ENCODE peak calls at places on chromosomes 11 and 22, in ten cellular contexts. One of them, this sample, is unnamed.

GRCh38 chr22:45868586-45869443 is 108.1 kb downstream of the WNT7B start:
- DNase-seq in stimulated activated CD4-positive, alpha-beta T cell treated with anti-CD3 and anti-CD28 coated beads, Interleukin-1b, Interleukin-23, amount 100 ng/mL, for 24 hours: no peak
- DNase-seq in activated naive CD8-positive, alpha-beta T cell treated with anti-CD3 and anti-CD28 coated beads, Interleukin-2, amount 50 U/mL, for 24 hours: no peak
- DNase-seq in T47D: no peak
- DNase-seq in fibroblast of lung: no peak
- DNase-seq in HTR-8/SVneo: no peak
- DNase-seq in GM19239: no peak
- DNase-seq in iPS DF 6.9: no peak
- DNase-seq in T1000: no peak
- DNase-seq in ELR: no peak
- DNase-seq in this sample: peak

GRCh38 chr11:116643521-116643920 is 129.3 kb downstream of the BUD13 start:
- DNase-seq in stimulated activated CD4-positive, alpha-beta T cell treated with anti-CD3 and anti-CD28 coated beads, Interleukin-1b, Interleukin-23, amount 100 ng/mL, for 24 hours: no peak
- DNase-seq in activated naive CD8-positive, alpha-beta T cell treated with anti-CD3 and anti-CD28 coated beads, Interleukin-2, amount 50 U/mL, for 24 hours: no peak
- DNase-seq in T47D: no peak
- DNase-seq in fibroblast of lung: no peak
- DNase-seq in HTR-8/SVneo: no peak
- DNase-seq in GM19239: no peak
- DNase-seq in iPS DF 6.9: no peak
- DNase-seq in T1000: no peak
- DNase-seq in ELR: no peak
- DNase-seq in this sample: no peak

GRCh38 chr22:43996170-43996980 is 27.7 kb upstream of the PARVB start:
- DNase-seq in stimulated activated CD4-positive, alpha-beta T cell treated with anti-CD3 and anti-CD28 coated beads, Interleukin-1b, Interleukin-23, amount 100 ng/mL, for 24 hours: peak
- DNase-seq in activated naive CD8-positive, alpha-beta T cell treated with anti-CD3 and anti-CD28 coated beads, Interleukin-2, amount 50 U/mL, for 24 hours: peak
- DNase-seq in T47D: no peak
- DNase-seq in fibroblast of lung: no peak
- DNase-seq in HTR-8/SVneo: no peak
- DNase-seq in GM19239: peak
- DNase-seq in iPS DF 6.9: no peak
- DNase-seq in T1000: no peak
- DNase-seq in ELR: no peak
- DNase-seq in this sample: peak

GRCh38 chr11:94511932-94512781 is at the start of gene C11orf97:
- DNase-seq in stimulated activated CD4-positive, alpha-beta T cell treated with anti-CD3 and anti-CD28 coated beads, Interleukin-1b, Interleukin-23, amount 100 ng/mL, for 24 hours: peak
- DNase-seq in activated naive CD8-positive, alpha-beta T cell treated with anti-CD3 and anti-CD28 coated beads, Interleukin-2, amount 50 U/mL, for 24 hours: peak
- DNase-seq in T47D: peak
- DNase-seq in fibroblast of lung: peak
- DNase-seq in HTR-8/SVneo: peak
- DNase-seq in GM19239: peak
- DNase-seq in iPS DF 6.9: no peak
- DNase-seq in T1000: no peak
- DNase-seq in ELR: peak
- DNase-seq in this sample: peak

GRCh38 chr11:131511794-131512193 is 141.4 kb downstream of the NTM start:
- DNase-seq in stimulated activated CD4-positive, alpha-beta T cell treated with anti-CD3 and anti-CD28 coated beads, Interleukin-1b, Interleukin-23, amount 100 ng/mL, for 24 hours: no peak
- DNase-seq in activated naive CD8-positive, alpha-beta T cell treated with anti-CD3 and anti-CD28 coated beads, Interleukin-2, amount 50 U/mL, for 24 hours: peak
- DNase-seq in T47D: no peak
- DNase-seq in fibroblast of lung: no peak
- DNase-seq in HTR-8/SVneo: no peak
- DNase-seq in GM19239: peak
- DNase-seq in iPS DF 6.9: peak
- DNase-seq in T1000: no peak
- DNase-seq in ELR: peak
- DNase-seq in this sample: peak

GRCh38 chr11:85115798-85116197 is 511.3 kb downstream of the DLG2 start:
- DNase-seq in stimulated activated CD4-positive, alpha-beta T cell treated with anti-CD3 and anti-CD28 coated beads, Interleukin-1b, Interleukin-23, amount 100 ng/mL, for 24 hours: no peak
- DNase-seq in activated naive CD8-positive, alpha-beta T cell treated with anti-CD3 and anti-CD28 coated beads, Interleukin-2, amount 50 U/mL, for 24 hours: no peak
- DNase-seq in T47D: no peak
- DNase-seq in fibroblast of lung: peak
- DNase-seq in HTR-8/SVneo: no peak
- DNase-seq in GM19239: no peak
- DNase-seq in iPS DF 6.9: no peak
- DNase-seq in T1000: no peak
- DNase-seq in ELR: peak
- DNase-seq in this sample: no peak

GRCh38 chr11:99693941-99694492 is 673.3 kb downstream of the CNTN5 start:
- DNase-seq in stimulated activated CD4-positive, alpha-beta T cell treated with anti-CD3 and anti-CD28 coated beads, Interleukin-1b, Interleukin-23, amount 100 ng/mL, for 24 hours: no peak
- DNase-seq in activated naive CD8-positive, alpha-beta T cell treated with anti-CD3 and anti-CD28 coated beads, Interleukin-2, amount 50 U/mL, for 24 hours: no peak
- DNase-seq in T47D: no peak
- DNase-seq in fibroblast of lung: peak
- DNase-seq in HTR-8/SVneo: peak
- DNase-seq in GM19239: no peak
- DNase-seq in iPS DF 6.9: no peak
- DNase-seq in T1000: no peak
- DNase-seq in ELR: peak
- DNase-seq in this sample: no peak

GRCh38 chr11:118056806-118057205 is 20.1 kb upstream of the TMPRSS4 start:
- DNase-seq in stimulated activated CD4-positive, alpha-beta T cell treated with anti-CD3 and anti-CD28 coated beads, Interleukin-1b, Interleukin-23, amount 100 ng/mL, for 24 hours: no peak
- DNase-seq in activated naive CD8-positive, alpha-beta T cell treated with anti-CD3 and anti-CD28 coated beads, Interleukin-2, amount 50 U/mL, for 24 hours: no peak
- DNase-seq in T47D: no peak
- DNase-seq in fibroblast of lung: no peak
- DNase-seq in HTR-8/SVneo: no peak
- DNase-seq in GM19239: no peak
- DNase-seq in iPS DF 6.9: no peak
- DNase-seq in T1000: no peak
- DNase-seq in ELR: no peak
- DNase-seq in this sample: no peak

GRCh38 chr11:92915551-92915950 is 53.9 kb upstream of the MTNR1B start:
- DNase-seq in stimulated activated CD4-positive, alpha-beta T cell treated with anti-CD3 and anti-CD28 coated beads, Interleukin-1b, Interleukin-23, amount 100 ng/mL, for 24 hours: no peak
- DNase-seq in activated naive CD8-positive, alpha-beta T cell treated with anti-CD3 and anti-CD28 coated beads, Interleukin-2, amount 50 U/mL, for 24 hours: no peak
- DNase-seq in T47D: no peak
- DNase-seq in fibroblast of lung: no peak
- DNase-seq in HTR-8/SVneo: no peak
- DNase-seq in GM19239: no peak
- DNase-seq in iPS DF 6.9: no peak
- DNase-seq in T1000: no peak
- DNase-seq in ELR: no peak
- DNase-seq in this sample: no peak

GRCh38 chr11:102010776-102011500 is 36.3 kb upstream of the CFAP300 start:
- DNase-seq in stimulated activated CD4-positive, alpha-beta T cell treated with anti-CD3 and anti-CD28 coated beads, Interleukin-1b, Interleukin-23, amount 100 ng/mL, for 24 hours: no peak
- DNase-seq in activated naive CD8-positive, alpha-beta T cell treated with anti-CD3 and anti-CD28 coated beads, Interleukin-2, amount 50 U/mL, for 24 hours: no peak
- DNase-seq in T47D: peak
- DNase-seq in fibroblast of lung: peak
- DNase-seq in HTR-8/SVneo: peak
- DNase-seq in GM19239: no peak
- DNase-seq in iPS DF 6.9: peak
- DNase-seq in T1000: peak
- DNase-seq in ELR: peak
- DNase-seq in this sample: no peak

GRCh38 chr11:76769071-76769560 is 14.0 kb upstream of the TSKU start:
- DNase-seq in stimulated activated CD4-positive, alpha-beta T cell treated with anti-CD3 and anti-CD28 coated beads, Interleukin-1b, Interleukin-23, amount 100 ng/mL, for 24 hours: no peak
- DNase-seq in activated naive CD8-positive, alpha-beta T cell treated with anti-CD3 and anti-CD28 coated beads, Interleukin-2, amount 50 U/mL, for 24 hours: no peak
- DNase-seq in T47D: no peak
- DNase-seq in fibroblast of lung: peak
- DNase-seq in HTR-8/SVneo: no peak
- DNase-seq in GM19239: no peak
- DNase-seq in iPS DF 6.9: no peak
- DNase-seq in T1000: no peak
- DNase-seq in ELR: peak
- DNase-seq in this sample: no peak

GRCh38 chr11:11568651-11569229 is 53.1 kb downstream of the GALNT18 start:
- DNase-seq in stimulated activated CD4-positive, alpha-beta T cell treated with anti-CD3 and anti-CD28 coated beads, Interleukin-1b, Interleukin-23, amount 100 ng/mL, for 24 hours: no peak
- DNase-seq in activated naive CD8-positive, alpha-beta T cell treated with anti-CD3 and anti-CD28 coated beads, Interleukin-2, amount 50 U/mL, for 24 hours: no peak
- DNase-seq in T47D: no peak
- DNase-seq in fibroblast of lung: no peak
- DNase-seq in HTR-8/SVneo: no peak
- DNase-seq in GM19239: no peak
- DNase-seq in iPS DF 6.9: no peak
- DNase-seq in T1000: no peak
- DNase-seq in ELR: no peak
- DNase-seq in this sample: no peak

GRCh38 chr11:132589802-132590201 is 942.5 kb downstream of the OPCML start:
- DNase-seq in stimulated activated CD4-positive, alpha-beta T cell treated with anti-CD3 and anti-CD28 coated beads, Interleukin-1b, Interleukin-23, amount 100 ng/mL, for 24 hours: no peak
- DNase-seq in activated naive CD8-positive, alpha-beta T cell treated with anti-CD3 and anti-CD28 coated beads, Interleukin-2, amount 50 U/mL, for 24 hours: no peak
- DNase-seq in T47D: no peak
- DNase-seq in fibroblast of lung: no peak
- DNase-seq in HTR-8/SVneo: no peak
- DNase-seq in GM19239: no peak
- DNase-seq in iPS DF 6.9: no peak
- DNase-seq in T1000: no peak
- DNase-seq in ELR: no peak
- DNase-seq in this sample: no peak

GRCh38 chr22:20254975-20255946 is 12.9 kb downstream of the RTN4R start:
- DNase-seq in stimulated activated CD4-positive, alpha-beta T cell treated with anti-CD3 and anti-CD28 coated beads, Interleukin-1b, Interleukin-23, amount 100 ng/mL, for 24 hours: no peak
- DNase-seq in activated naive CD8-positive, alpha-beta T cell treated with anti-CD3 and anti-CD28 coated beads, Interleukin-2, amount 50 U/mL, for 24 hours: no peak
- DNase-seq in T47D: no peak
- DNase-seq in fibroblast of lung: no peak
- DNase-seq in HTR-8/SVneo: no peak
- DNase-seq in GM19239: no peak
- DNase-seq in iPS DF 6.9: no peak
- DNase-seq in T1000: no peak
- DNase-seq in ELR: no peak
- DNase-seq in this sample: no peak

GRCh38 chr22:44202261-44202789 is 21.6 kb downstream of the PARVG start:
- DNase-seq in stimulated activated CD4-positive, alpha-beta T cell treated with anti-CD3 and anti-CD28 coated beads, Interleukin-1b, Interleukin-23, amount 100 ng/mL, for 24 hours: no peak
- DNase-seq in activated naive CD8-positive, alpha-beta T cell treated with anti-CD3 and anti-CD28 coated beads, Interleukin-2, amount 50 U/mL, for 24 hours: no peak
- DNase-seq in T47D: no peak
- DNase-seq in fibroblast of lung: peak
- DNase-seq in HTR-8/SVneo: peak
- DNase-seq in GM19239: no peak
- DNase-seq in iPS DF 6.9: no peak
- DNase-seq in T1000: peak
- DNase-seq in ELR: peak
- DNase-seq in this sample: no peak

GRCh38 chr11:119639642-119640205 is 89.3 kb downstream of the NECTIN1 start:
- DNase-seq in stimulated activated CD4-positive, alpha-beta T cell treated with anti-CD3 and anti-CD28 coated beads, Interleukin-1b, Interleukin-23, amount 100 ng/mL, for 24 hours: no peak
- DNase-seq in activated naive CD8-positive, alpha-beta T cell treated with anti-CD3 and anti-CD28 coated beads, Interleukin-2, amount 50 U/mL, for 24 hours: no peak
- DNase-seq in T47D: no peak
- DNase-seq in fibroblast of lung: no peak
- DNase-seq in HTR-8/SVneo: no peak
- DNase-seq in GM19239: no peak
- DNase-seq in iPS DF 6.9: no peak
- DNase-seq in T1000: no peak
- DNase-seq in ELR: no peak
- DNase-seq in this sample: no peak

GRCh38 chr11:117834838-117835443 is 10.4 kb upstream of the FXYD2 start:
- DNase-seq in stimulated activated CD4-positive, alpha-beta T cell treated with anti-CD3 and anti-CD28 coated beads, Interleukin-1b, Interleukin-23, amount 100 ng/mL, for 24 hours: no peak
- DNase-seq in activated naive CD8-positive, alpha-beta T cell treated with anti-CD3 and anti-CD28 coated beads, Interleukin-2, amount 50 U/mL, for 24 hours: no peak
- DNase-seq in T47D: no peak
- DNase-seq in fibroblast of lung: no peak
- DNase-seq in HTR-8/SVneo: no peak
- DNase-seq in GM19239: no peak
- DNase-seq in iPS DF 6.9: no peak
- DNase-seq in T1000: no peak
- DNase-seq in ELR: no peak
- DNase-seq in this sample: no peak

GRCh38 chr11:93491941-93492340 is 51.2 kb downstream of the SMCO4 start:
- DNase-seq in stimulated activated CD4-positive, alpha-beta T cell treated with anti-CD3 and anti-CD28 coated beads, Interleukin-1b, Interleukin-23, amount 100 ng/mL, for 24 hours: no peak
- DNase-seq in activated naive CD8-positive, alpha-beta T cell treated with anti-CD3 and anti-CD28 coated beads, Interleukin-2, amount 50 U/mL, for 24 hours: no peak
- DNase-seq in T47D: no peak
- DNase-seq in fibroblast of lung: no peak
- DNase-seq in HTR-8/SVneo: no peak
- DNase-seq in GM19239: no peak
- DNase-seq in iPS DF 6.9: no peak
- DNase-seq in T1000: no peak
- DNase-seq in ELR: no peak
- DNase-seq in this sample: no peak

GRCh38 chr22:20080445-20080775 is 369 bp downstream of the DGCR8 start:
- DNase-seq in stimulated activated CD4-positive, alpha-beta T cell treated with anti-CD3 and anti-CD28 coated beads, Interleukin-1b, Interleukin-23, amount 100 ng/mL, for 24 hours: peak
- DNase-seq in activated naive CD8-positive, alpha-beta T cell treated with anti-CD3 and anti-CD28 coated beads, Interleukin-2, amount 50 U/mL, for 24 hours: peak
- DNase-seq in T47D: no peak
- DNase-seq in fibroblast of lung: peak
- DNase-seq in HTR-8/SVneo: peak
- DNase-seq in GM19239: peak
- DNase-seq in iPS DF 6.9: no peak
- DNase-seq in T1000: peak
- DNase-seq in ELR: peak
- DNase-seq in this sample: peak

GRCh38 chr11:75271730-75272129 is 31.2 kb downstream of the TPBGL start:
- DNase-seq in stimulated activated CD4-positive, alpha-beta T cell treated with anti-CD3 and anti-CD28 coated beads, Interleukin-1b, Interleukin-23, amount 100 ng/mL, for 24 hours: no peak
- DNase-seq in activated naive CD8-positive, alpha-beta T cell treated with anti-CD3 and anti-CD28 coated beads, Interleukin-2, amount 50 U/mL, for 24 hours: no peak
- DNase-seq in T47D: no peak
- DNase-seq in fibroblast of lung: no peak
- DNase-seq in HTR-8/SVneo: no peak
- DNase-seq in GM19239: no peak
- DNase-seq in iPS DF 6.9: no peak
- DNase-seq in T1000: no peak
- DNase-seq in ELR: no peak
- DNase-seq in this sample: no peak

GRCh38 chr11:58675344-58676155 is 53.1 kb downstream of the CNTF start:
- DNase-seq in stimulated activated CD4-positive, alpha-beta T cell treated with anti-CD3 and anti-CD28 coated beads, Interleukin-1b, Interleukin-23, amount 100 ng/mL, for 24 hours: peak
- DNase-seq in activated naive CD8-positive, alpha-beta T cell treated with anti-CD3 and anti-CD28 coated beads, Interleukin-2, amount 50 U/mL, for 24 hours: peak
- DNase-seq in T47D: peak
- DNase-seq in fibroblast of lung: peak
- DNase-seq in HTR-8/SVneo: peak
- DNase-seq in GM19239: peak
- DNase-seq in iPS DF 6.9: no peak
- DNase-seq in T1000: peak
- DNase-seq in ELR: peak
- DNase-seq in this sample: peak

GRCh38 chr11:119742263-119742861 is 13.4 kb upstream of the NECTIN1 start:
- DNase-seq in stimulated activated CD4-positive, alpha-beta T cell treated with anti-CD3 and anti-CD28 coated beads, Interleukin-1b, Interleukin-23, amount 100 ng/mL, for 24 hours: no peak
- DNase-seq in activated naive CD8-positive, alpha-beta T cell treated with anti-CD3 and anti-CD28 coated beads, Interleukin-2, amount 50 U/mL, for 24 hours: peak
- DNase-seq in T47D: no peak
- DNase-seq in fibroblast of lung: peak
- DNase-seq in HTR-8/SVneo: no peak
- DNase-seq in GM19239: no peak
- DNase-seq in iPS DF 6.9: no peak
- DNase-seq in T1000: no peak
- DNase-seq in ELR: no peak
- DNase-seq in this sample: no peak

GRCh38 chr11:58900479-58901420 is 38.5 kb upstream of the GLYATL1 start:
- DNase-seq in stimulated activated CD4-positive, alpha-beta T cell treated with anti-CD3 and anti-CD28 coated beads, Interleukin-1b, Interleukin-23, amount 100 ng/mL, for 24 hours: no peak
- DNase-seq in activated naive CD8-positive, alpha-beta T cell treated with anti-CD3 and anti-CD28 coated beads, Interleukin-2, amount 50 U/mL, for 24 hours: peak
- DNase-seq in T47D: peak
- DNase-seq in fibroblast of lung: peak
- DNase-seq in HTR-8/SVneo: peak
- DNase-seq in GM19239: no peak
- DNase-seq in iPS DF 6.9: peak
- DNase-seq in T1000: no peak
- DNase-seq in ELR: peak
- DNase-seq in this sample: peak

GRCh38 chr11:36485296-36485870 is 24.7 kb downstream of the TRAF6 start:
- DNase-seq in stimulated activated CD4-positive, alpha-beta T cell treated with anti-CD3 and anti-CD28 coated beads, Interleukin-1b, Interleukin-23, amount 100 ng/mL, for 24 hours: no peak
- DNase-seq in activated naive CD8-positive, alpha-beta T cell treated with anti-CD3 and anti-CD28 coated beads, Interleukin-2, amount 50 U/mL, for 24 hours: no peak
- DNase-seq in T47D: no peak
- DNase-seq in fibroblast of lung: no peak
- DNase-seq in HTR-8/SVneo: no peak
- DNase-seq in GM19239: no peak
- DNase-seq in iPS DF 6.9: no peak
- DNase-seq in T1000: no peak
- DNase-seq in ELR: no peak
- DNase-seq in this sample: no peak

GRCh38 chr11:61873588-61874459 is 17.5 kb downstream of the FADS3 start:
- DNase-seq in stimulated activated CD4-positive, alpha-beta T cell treated with anti-CD3 and anti-CD28 coated beads, Interleukin-1b, Interleukin-23, amount 100 ng/mL, for 24 hours: no peak
- DNase-seq in activated naive CD8-positive, alpha-beta T cell treated with anti-CD3 and anti-CD28 coated beads, Interleukin-2, amount 50 U/mL, for 24 hours: no peak
- DNase-seq in T47D: no peak
- DNase-seq in fibroblast of lung: no peak
- DNase-seq in HTR-8/SVneo: no peak
- DNase-seq in GM19239: no peak
- DNase-seq in iPS DF 6.9: no peak
- DNase-seq in T1000: no peak
- DNase-seq in ELR: no peak
- DNase-seq in this sample: no peak

GRCh38 chr22:33579448-33580093 is 340.7 kb downstream of the LARGE1 start:
- DNase-seq in stimulated activated CD4-positive, alpha-beta T cell treated with anti-CD3 and anti-CD28 coated beads, Interleukin-1b, Interleukin-23, amount 100 ng/mL, for 24 hours: peak
- DNase-seq in activated naive CD8-positive, alpha-beta T cell treated with anti-CD3 and anti-CD28 coated beads, Interleukin-2, amount 50 U/mL, for 24 hours: peak
- DNase-seq in T47D: peak
- DNase-seq in fibroblast of lung: peak
- DNase-seq in HTR-8/SVneo: no peak
- DNase-seq in GM19239: peak
- DNase-seq in iPS DF 6.9: peak
- DNase-seq in T1000: peak
- DNase-seq in ELR: peak
- DNase-seq in this sample: peak

GRCh38 chr11:14544611-14545010 is 24.4 kb upstream of the PSMA1 start:
- DNase-seq in stimulated activated CD4-positive, alpha-beta T cell treated with anti-CD3 and anti-CD28 coated beads, Interleukin-1b, Interleukin-23, amount 100 ng/mL, for 24 hours: no peak
- DNase-seq in activated naive CD8-positive, alpha-beta T cell treated with anti-CD3 and anti-CD28 coated beads, Interleukin-2, amount 50 U/mL, for 24 hours: no peak
- DNase-seq in T47D: no peak
- DNase-seq in fibroblast of lung: no peak
- DNase-seq in HTR-8/SVneo: no peak
- DNase-seq in GM19239: no peak
- DNase-seq in iPS DF 6.9: no peak
- DNase-seq in T1000: no peak
- DNase-seq in ELR: no peak
- DNase-seq in this sample: no peak

GRCh38 chr11:126329644-126330200 is 25.8 kb upstream of the ST3GAL4 start:
- DNase-seq in stimulated activated CD4-positive, alpha-beta T cell treated with anti-CD3 and anti-CD28 coated beads, Interleukin-1b, Interleukin-23, amount 100 ng/mL, for 24 hours: no peak
- DNase-seq in activated naive CD8-positive, alpha-beta T cell treated with anti-CD3 and anti-CD28 coated beads, Interleukin-2, amount 50 U/mL, for 24 hours: no peak
- DNase-seq in T47D: no peak
- DNase-seq in fibroblast of lung: no peak
- DNase-seq in HTR-8/SVneo: no peak
- DNase-seq in GM19239: no peak
- DNase-seq in iPS DF 6.9: no peak
- DNase-seq in T1000: no peak
- DNase-seq in ELR: no peak
- DNase-seq in this sample: no peak